ENCODE peak calls at places on chromosome 2, in four cellular contexts. F, L, R and H are unnamed samples.

GRCh38 chr2:155525194-155525593 is 807.3 kb downstream of the NR4A2 start:
- DNase-seq in F (no peak), R (no peak), L (no peak), H (no peak)

GRCh38 chr2:148531175-148532048 is 113.1 kb upstream of the EPC2 start:
- DNase-seq in R (no peak), F (no peak), L (no peak), H (no peak)

GRCh38 chr2:96687266-96687665 is 44.7 kb downstream of the FER1L5 start:
- DNase-seq in R (no peak), F (no peak), L (peak), H (no peak)

GRCh38 chr2:113202305-113203216 is 28.8 kb downstream of the PSD4 start:
- DNase-seq in R (no peak), F (no peak), L (peak), H (no peak)

GRCh38 chr2:174445248-174445647 is 41.6 kb downstream of the GPR155 start:
- DNase-seq in R (no peak), L (no peak), F (no peak), H (no peak)

GRCh38 chr2:216216951-216217903 is 108.1 kb downstream of the XRCC5 start:
- DNase-seq in F (no peak), R (no peak), L (no peak), H (peak)

GRCh38 chr2:3641181-3641580 is 16.8 kb upstream of the ALLC start:
- DNase-seq in F (no peak), L (peak), R (no peak), H (no peak)

GRCh38 chr2:152716805-152717241 is 438 bp downstream of the PRPF40A start:
- DNase-seq in R (peak), F (peak), L (peak), H (no peak)

GRCh38 chr2:237361194-237361986 is 52.6 kb downstream of the COL6A3 start:
- DNase-seq in R (no peak), L (no peak), F (no peak), H (no peak)

GRCh38 chr2:213419980-213420379 is 135.7 kb downstream of the SPAG16 start:
- DNase-seq in F (no peak), R (no peak), L (no peak), H (no peak)

GRCh38 chr2:241561811-241562210 is 3.3 kb downstream of the BOK start:
- DNase-seq in R (peak), L (peak), F (no peak), H (peak)

GRCh38 chr2:99648115-99648850 is 158.5 kb upstream of the REV1 start:
- DNase-seq in R (no peak), F (no peak), L (peak), H (peak)

GRCh38 chr2:162091325-162092007 is 17.5 kb upstream of the DPP4 start:
- DNase-seq in L (no peak), R (peak), F (no peak), H (peak)

GRCh38 chr2:119788751-119789150 is 29.0 kb downstream of the PTPN4 start:
- DNase-seq in R (no peak), F (no peak), L (no peak), H (no peak)

GRCh38 chr2:109242222-109242653 is 113.2 kb downstream of the SH3RF3 start:
- DNase-seq in R (no peak), F (no peak), L (peak), H (no peak)

GRCh38 chr2:58557166-58557565 is 316.0 kb upstream of the FANCL start:
- DNase-seq in F (no peak), L (no peak), R (no peak), H (no peak)

GRCh38 chr2:115946891-115947290 is 1504.5 kb downstream of the DPP10 start:
- DNase-seq in F (no peak), R (no peak), L (no peak), H (no peak)

GRCh38 chr2:42936632-42936996 is 144.2 kb upstream of the HAAO start:
- DNase-seq in L (peak), R (no peak), F (no peak), H (no peak)

GRCh38 chr2:209145941-209146681 is 277.7 kb upstream of the MAP2 start:
- DNase-seq in R (no peak), L (no peak), F (no peak), H (no peak)

DNA sequence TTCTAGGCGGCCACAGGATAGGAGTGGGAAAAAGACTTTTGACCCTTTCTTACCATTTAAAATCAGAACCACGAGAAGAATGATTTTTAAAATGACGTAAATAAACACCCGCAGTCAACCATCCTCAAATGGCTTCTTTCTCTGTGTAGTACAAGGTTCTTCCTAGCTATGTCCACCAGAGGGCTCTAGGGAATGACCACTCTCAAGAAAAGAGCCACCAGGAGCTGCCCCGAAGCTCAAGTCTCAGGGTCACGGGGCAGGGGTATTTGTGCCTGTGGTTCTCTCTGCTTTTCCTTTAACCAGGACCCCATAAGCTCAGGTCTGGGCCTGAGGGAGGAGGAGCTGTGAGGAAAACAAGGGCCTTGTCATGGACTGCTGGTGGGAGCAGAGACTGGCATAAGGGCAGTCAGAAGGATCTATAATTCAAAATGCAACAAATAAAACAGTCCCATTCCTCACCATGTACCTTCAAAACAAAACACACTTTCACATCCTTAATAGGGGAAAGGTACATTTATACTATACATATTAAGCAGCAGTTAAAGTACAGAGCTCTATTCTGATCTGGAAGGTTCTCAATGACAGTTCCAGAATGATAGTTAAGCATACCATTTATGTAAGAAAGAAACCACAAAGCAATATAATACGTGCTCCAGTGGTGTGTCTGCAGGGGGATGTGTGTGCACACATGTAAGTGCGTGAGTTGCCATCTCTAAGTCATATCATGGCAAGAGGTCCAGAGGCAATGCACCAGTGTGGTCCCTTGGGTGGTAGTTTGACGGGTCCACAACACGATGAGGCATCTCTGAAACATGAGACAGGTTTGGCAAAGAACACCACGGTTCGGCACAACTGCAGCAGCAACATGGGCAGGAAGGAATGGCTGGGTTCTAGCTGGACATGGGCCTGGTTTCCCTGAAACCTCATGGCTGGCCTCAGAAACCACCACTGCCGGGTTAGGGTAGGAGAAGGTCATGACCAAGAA is 18.6 kb downstream of the LYPD1 start:
- DNase-seq in L (no peak), R (no peak), F (no peak), H (no peak)
- TF ChIP-seq CTCF in L (no peak), R (no peak), F (no peak), H (peak)

GRCh38 chr2:205702576-205702975 is 20.3 kb downstream of the NRP2 start:
- DNase-seq in F (no peak), L (no peak), R (no peak), H (no peak)

GRCh38 chr2:205701509-205701908 is 19.2 kb downstream of the NRP2 start:
- DNase-seq in F (no peak), R (no peak), L (no peak), H (no peak)

GRCh38 chr2:205700331-205701132 is 18.2 kb downstream of the NRP2 start:
- DNase-seq in R (no peak), F (no peak), L (peak), H (peak)

GRCh38 chr2:205698556-205699282 is 16.4 kb downstream of the NRP2 start:
- DNase-seq in L (no peak), F (no peak), R (no peak), H (no peak)

DNA sequence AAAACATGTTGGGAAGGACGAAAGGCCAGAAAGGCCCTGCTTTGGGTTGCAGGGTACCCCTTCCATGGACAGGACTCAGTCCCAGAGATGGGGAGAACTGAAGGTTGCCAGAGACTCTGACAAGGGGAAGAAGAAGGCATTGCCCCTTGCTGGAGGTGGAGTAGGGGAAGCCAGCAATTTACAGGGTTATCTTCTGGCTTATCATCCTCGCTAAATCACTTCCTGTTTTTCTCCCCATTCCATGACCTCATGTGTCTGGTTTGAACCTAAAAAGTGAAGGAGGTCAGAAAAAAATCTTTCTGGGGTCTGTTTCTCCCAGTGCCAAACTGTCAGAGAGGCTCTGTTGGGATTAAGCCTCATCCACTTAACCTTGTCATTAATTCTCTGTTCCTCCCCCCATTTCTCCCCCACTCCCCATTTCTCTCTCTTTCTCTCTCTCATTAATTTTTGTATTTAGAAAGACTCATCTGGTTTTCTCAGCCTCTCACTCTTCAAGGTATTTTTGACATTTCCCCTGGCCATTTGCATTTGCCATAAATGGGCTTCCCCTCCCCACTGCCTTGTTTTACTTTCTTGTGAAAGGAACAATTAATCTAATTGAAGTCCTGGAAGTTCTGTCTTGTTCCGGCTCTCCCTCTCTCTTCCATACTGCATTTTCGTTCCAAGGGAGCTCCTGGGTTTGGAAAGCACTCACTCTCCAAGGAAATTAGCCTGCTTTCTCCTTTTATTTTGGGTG is 17.4 kb downstream of the NRP2 start:
- DNase-seq in R (no peak), F (no peak), L (no peak), H (peak)
- H3K4me3 ChIP-seq in R (no peak), F (no peak), L (no peak), H (no peak)

GRCh38 chr2:157793053-157793612 is 83.0 kb downstream of the ACVR1 start:
- DNase-seq in L (no peak), F (no peak), R (no peak), H (no peak)
- TF ChIP-seq CTCF in L (no peak), F (no peak), R (no peak), H (peak)

DNA sequence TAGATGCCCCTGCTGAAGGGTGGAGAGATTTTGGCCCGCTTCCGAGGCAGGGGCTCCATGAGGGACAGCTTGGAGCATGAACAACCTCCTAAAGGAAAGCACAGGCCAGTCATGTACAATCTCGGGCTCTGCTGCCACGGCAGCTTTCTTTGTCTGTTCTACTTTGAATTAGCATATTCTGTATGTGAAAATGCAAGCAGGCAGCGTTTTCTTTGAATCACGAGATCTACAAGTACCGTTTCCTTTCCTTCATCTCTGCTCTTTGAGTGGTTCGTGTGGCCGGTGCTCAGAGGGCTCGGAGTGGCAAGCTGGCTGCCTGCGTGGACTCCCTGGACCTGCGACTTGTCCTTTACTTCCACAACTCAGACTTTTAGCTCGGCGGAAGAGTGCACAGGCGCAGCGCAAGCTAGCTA is 6.8 kb downstream of the TWIST2 start:
- DNase-seq in R (no peak), F (no peak), L (no peak), H (peak)
- H3K4me3 ChIP-seq in R (no peak), F (no peak), L (no peak), H (peak)

DNA sequence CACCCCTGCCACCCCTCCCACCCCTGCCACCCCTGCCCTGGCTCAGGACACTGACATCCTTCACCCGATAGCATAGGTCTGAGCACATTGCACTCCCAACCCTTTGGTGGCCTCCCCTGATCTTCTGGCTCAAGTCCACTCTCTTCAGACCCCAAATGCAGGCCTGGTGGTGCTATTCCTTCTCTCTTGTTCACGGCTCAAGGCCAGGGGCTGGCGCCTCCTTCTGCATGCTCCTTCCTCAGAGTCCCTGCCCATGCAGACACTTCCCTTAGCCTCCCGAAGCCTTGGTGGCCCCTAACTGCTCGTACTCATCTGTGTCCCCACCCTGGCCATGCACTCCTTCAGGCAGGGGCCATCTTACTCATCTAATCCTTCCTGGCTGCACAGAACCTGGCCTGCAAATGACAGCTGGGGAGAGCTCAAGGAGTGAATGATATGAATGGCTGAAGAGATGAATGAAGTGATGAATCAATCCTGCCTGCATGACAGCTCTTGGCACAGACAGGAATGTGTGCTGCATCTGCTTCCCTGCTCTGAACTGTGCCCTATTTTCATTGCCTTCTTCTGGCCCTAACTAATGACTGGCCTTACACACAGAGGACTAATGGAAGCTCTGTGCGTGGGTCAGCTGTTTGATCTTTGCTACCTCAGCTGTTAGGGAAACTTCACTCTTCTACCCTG is 290.8 kb downstream of the DYSF start:
- DNase-seq in L (no peak), F (no peak), R (no peak), H (no peak)
- TF ChIP-seq CTCF in L (no peak), F (no peak), R (no peak), H (no peak)

GRCh38 chr2:207662203-207662602 is 37.0 kb upstream of the METTL21A start:
- DNase-seq in R (no peak), L (no peak), F (no peak), H (no peak)
- H3K4me3 ChIP-seq in R (no peak), L (no peak), F (no peak), H (no peak)

GRCh38 chr2:36965751-36966369 is 476 bp downstream of the STRN start:
- DNase-seq in L (peak), F (peak), R (peak), H (peak)

GRCh38 chr2:36965196-36965595 is 1.1 kb downstream of the STRN start:
- DNase-seq in F (no peak), R (no peak), L (no peak), H (peak)

GRCh38 chr2:36967236-36967876 is 1.0 kb upstream of the STRN start:
- DNase-seq in L (no peak), F (no peak), R (no peak), H (no peak)

GRCh38 chr2:36964496-36965058 is 1.8 kb downstream of the STRN start:
- DNase-seq in L (no peak), R (no peak), F (no peak), H (no peak)

DNA sequence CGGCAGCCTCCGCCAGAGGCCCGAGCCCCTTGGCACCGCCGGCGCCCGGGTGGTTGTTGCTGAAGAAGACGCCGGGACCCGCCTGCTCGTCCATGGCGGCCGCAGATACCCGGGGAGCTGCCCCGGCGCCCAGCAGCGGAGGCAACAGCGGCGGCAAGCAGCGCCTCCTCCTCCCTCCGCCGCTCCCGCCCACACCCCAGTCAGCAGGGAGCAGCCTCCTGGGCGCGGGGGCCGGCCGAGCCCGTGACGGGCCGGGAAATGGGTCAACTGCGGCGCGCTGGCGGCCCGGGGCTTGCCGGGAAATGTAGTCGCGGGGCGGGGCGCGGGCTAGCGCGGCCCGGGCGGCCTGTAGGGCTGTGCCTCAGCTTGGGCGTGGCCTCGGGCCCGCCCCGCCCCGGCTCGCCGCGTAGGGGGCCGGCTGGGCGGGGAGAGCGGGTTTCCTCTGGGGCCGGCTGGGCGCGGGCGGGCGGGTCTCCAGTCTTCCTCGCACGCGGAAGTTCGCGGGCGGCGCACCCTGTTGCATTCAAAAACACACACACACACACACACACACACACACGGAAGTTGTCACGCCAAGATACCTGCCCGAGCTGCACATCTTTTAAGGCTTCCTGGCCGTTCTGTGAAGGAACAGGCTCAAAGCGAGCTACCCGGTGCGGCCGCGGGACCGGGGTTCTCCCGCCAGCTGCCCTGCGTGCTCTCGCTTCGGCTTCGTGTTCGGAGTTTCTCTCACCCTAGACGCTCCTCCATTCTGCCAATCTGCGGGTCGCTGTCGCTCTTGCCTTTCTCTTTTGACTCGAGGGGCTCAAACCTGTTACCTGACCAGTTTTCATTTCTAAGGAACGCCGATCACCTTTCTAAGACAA is at the start of gene STRN:
- DNase-seq in L (peak), R (peak), F (peak), H (peak)
- TF ChIP-seq CTCF in L (no peak), R (no peak), F (no peak), H (no peak)

DNA sequence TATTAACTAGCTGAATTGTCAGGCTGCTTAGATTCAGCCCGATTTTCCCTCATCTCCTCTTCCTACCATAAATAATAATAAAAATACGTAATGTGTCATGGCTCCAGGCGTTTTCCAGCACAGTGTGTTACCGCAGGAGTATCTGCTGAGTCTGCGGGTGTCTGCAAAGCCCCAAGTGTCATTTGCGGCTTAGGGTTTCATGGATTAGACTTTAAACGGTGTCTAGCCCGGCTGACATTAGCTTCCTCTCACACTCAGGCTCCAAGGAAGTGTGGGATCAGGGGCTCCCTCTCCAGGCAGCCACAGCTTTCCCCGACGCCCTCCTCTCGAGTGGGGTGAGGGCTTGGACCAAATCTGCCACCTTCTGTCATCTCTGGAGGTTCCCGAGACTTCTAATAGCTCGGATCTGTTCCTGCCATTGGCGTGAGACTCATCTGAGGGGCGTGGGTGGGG is 14.1 kb upstream of the HOXD1 start:
- DNase-seq in L (no peak), F (no peak), R (no peak), H (peak)
- H3K4me3 ChIP-seq in L (no peak), F (no peak), R (no peak), H (no peak)